ENCODE peak calls at places on chromosome 14, in four cellular contexts. H, D, W and A are unnamed samples. For H3K4me1, the result is how much of the 10 kb centered on the place peaks cover.

GRCh38 chr14:66043921-66044320 is 442.2 kb upstream of the CCDC196 start:
- DNase-seq in H (no peak), D (no peak), W (no peak), A (no peak)

GRCh38 chr14:46250113-46250703 is 401.4 kb downstream of the RPL10L start:
- DNase-seq in H (no peak), D (peak), W (no peak), A (no peak)

GRCh38 chr14:38171197-38171596 is 36.5 kb upstream of the SSTR1 start:
- DNase-seq in H (peak), D (no peak), W (no peak), A (no peak)

GRCh38 chr14:91158091-91158790 is 44.4 kb downstream of the DGLUCY start:
- DNase-seq in H (peak), D (no peak), W (no peak), A (peak)

GRCh38 chr14:76647699-76648298 is 113.5 kb upstream of the VASH1 start:
- DNase-seq in H (no peak), D (peak), W (no peak), A (peak)

GRCh38 chr14:45133683-45134050 is 614 bp downstream of the FKBP3 start:
- DNase-seq in H (no peak), D (no peak), W (no peak), A (no peak)

GRCh38 chr14:66636240-66636639 is 128.3 kb downstream of the GPHN start:
- DNase-seq in H (no peak), D (no peak), W (no peak), A (no peak)

GRCh38 chr14:70073924-70074566 is 114.7 kb downstream of the SLC8A3 start:
- DNase-seq in H (peak), D (peak), W (no peak), A (peak)

GRCh38 chr14:75438486-75439080 is 10.8 kb downstream of the JDP2 start:
- DNase-seq in H (no peak), D (no peak), W (no peak), A (no peak)

GRCh38 chr14:61178226-61179060 is 102.7 kb downstream of the TMEM30B start:
- DNase-seq in H (no peak), D (peak), W (no peak), A (no peak)

GRCh38 chr14:66216763-66217162 is 269.4 kb upstream of the CCDC196 start:
- DNase-seq in H (no peak), D (peak), W (no peak), A (no peak)

DNA sequence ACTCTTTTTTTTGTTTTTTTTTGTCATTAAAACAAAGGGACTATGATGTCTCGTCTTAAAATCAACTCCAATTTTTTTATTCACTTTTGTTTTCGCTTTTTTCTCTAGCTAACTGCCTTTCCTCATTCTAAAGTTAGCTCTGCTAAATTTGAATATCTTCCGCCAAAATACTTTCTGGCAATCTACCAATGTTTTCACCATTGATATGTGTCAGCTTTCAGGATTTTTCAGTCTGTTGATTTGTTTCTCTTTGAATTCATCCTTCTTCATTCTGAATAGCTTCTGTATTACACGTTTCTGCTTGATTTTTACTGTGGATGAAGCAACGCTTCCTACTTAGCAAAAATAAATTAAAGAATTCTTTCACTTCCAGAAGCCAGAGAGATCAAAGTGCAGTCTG is 38.7 kb upstream of the NOVA1 start:
- DNase-seq in H (no peak), D (no peak), W (no peak), A (no peak)
- H3K4me3 ChIP-seq in H (no peak), D (no peak), W (no peak), A (no peak)

GRCh38 chr14:21256539-21257394 is 12.5 kb downstream of the HNRNPC start:
- DNase-seq in H (no peak), D (no peak), W (no peak), A (no peak)
- H3K4me1 ChIP-seq in H (under half), D (half or more), W (half or more), A (under half)

DNA sequence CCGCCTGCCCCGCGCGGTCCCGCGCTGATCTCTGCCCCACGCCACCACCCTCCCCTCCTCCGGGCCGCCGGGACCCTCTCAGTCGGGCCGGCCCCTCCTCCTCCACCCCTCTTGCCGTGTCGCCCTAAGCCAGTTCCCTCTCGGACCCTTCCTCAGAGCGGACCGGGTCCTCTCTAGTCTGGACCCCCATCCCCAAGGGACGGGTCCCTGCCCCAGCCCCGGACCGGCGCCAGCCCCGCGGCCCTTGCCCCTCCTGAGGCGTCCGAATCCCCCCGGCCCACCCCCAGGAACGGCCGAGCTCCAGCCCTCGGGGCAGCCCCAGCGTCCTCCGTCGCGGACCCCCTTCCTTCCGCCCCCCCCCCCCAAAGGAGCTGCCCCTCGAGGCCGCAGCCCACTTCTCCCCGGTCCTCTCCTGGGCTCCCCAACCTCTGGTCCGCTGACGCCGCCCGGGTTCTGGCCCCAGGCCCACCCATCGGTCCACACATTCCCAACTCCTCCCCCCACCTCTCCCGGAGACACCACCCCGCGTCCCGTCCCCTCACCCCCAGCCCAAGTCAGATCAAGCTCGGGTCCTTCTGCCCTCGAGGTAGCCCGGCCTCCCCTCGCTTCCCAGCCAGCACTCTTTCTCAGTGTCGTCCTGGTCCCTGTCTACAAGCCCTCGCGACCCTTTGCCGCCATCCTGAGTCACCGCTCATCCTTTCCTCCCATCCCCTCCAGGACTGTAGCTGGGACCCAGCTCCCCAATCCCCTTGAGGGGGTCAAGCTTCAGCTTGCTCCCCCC is 690 bp downstream of the PPP4R4 start:
- DNase-seq in H (no peak), D (no peak), W (no peak), A (no peak)
- H3K27ac ChIP-seq in H (peak), D (peak), W (no peak), A (no peak)

DNA sequence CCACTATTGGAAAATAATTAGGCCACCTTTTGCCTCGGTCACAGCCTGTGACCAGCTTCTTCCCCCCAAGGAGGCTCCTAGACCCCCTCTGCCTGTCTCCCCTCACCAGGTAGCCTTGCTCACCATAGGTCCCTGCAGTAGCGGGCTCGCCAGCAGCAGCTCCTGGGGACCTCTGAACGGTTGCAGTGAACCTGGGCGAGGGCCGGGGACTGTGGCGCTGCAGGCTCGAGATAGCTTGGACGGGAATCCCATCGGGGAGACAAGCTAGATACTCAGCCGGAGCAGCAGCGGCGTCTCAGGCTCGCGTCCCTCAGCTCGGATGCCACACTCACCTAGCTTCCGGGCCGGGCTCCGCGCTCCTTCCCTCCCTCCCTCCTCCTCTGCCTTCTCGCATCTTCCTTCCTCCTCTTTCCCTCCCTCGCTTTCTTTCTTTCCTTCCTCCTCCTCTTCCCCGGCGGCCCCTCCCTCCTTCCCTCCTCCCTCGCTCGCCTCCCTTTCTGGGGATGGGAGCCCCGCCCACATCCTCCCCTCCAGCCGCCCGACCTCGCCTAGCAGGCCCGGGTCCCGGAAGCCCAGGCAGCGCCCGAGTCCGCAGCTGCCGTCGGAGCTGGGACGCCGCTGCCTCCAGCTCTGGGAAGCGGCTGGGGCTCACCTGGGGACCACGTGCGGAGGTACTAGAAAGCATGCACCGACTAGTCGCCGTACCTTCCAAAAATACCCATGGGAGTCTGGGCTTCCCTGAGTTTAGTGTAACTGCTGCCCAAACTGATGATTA is at the start of gene BMP4:
- DNase-seq in H (peak), D (peak), W (no peak), A (peak)
- H3K4me3 ChIP-seq in H (peak), D (peak), W (peak), A (peak)

GRCh38 chr14:105861985-105862465 is 335.6 kb downstream of the TMEM121 start:
- DNase-seq in H (no peak), D (no peak), W (peak), A (no peak)

GRCh38 chr14:105860615-105861580 is 334.5 kb downstream of the TMEM121 start:
- DNase-seq in H (no peak), D (no peak), W (peak), A (no peak)

GRCh38 chr14:105857816-105858675 is 331.7 kb downstream of the TMEM121 start:
- DNase-seq in H (no peak), D (no peak), W (peak), A (no peak)

GRCh38 chr14:105858676-105859025 is 332.3 kb downstream of the TMEM121 start:
- DNase-seq in H (no peak), D (no peak), W (no peak), A (no peak)

GRCh38 chr14:105859717-105860614 is 333.6 kb downstream of the TMEM121 start:
- DNase-seq in H (no peak), D (no peak), W (peak), A (no peak)
- H3K4me1 ChIP-seq in H (under half), D (under half), W (half or more), A (under half)

GRCh38 chr14:64409509-64409908 is 21.4 kb downstream of the MTHFD1 start:
- DNase-seq in H (no peak), D (no peak), W (no peak), A (no peak)
- H3K27ac ChIP-seq in H (no peak), D (peak), W (no peak), A (no peak)

GRCh38 chr14:64931123-64931522 is 11.4 kb downstream of the GPX2 start:
- DNase-seq in H (no peak), D (no peak), W (no peak), A (no peak)

GRCh38 chr14:64928239-64929002 is 14.1 kb downstream of the GPX2 start:
- DNase-seq in H (no peak), D (no peak), W (no peak), A (no peak)

GRCh38 chr14:64929003-64929337 is 13.6 kb downstream of the GPX2 start:
- DNase-seq in H (no peak), D (no peak), W (no peak), A (no peak)

GRCh38 chr14:64932231-64932630 is 10.3 kb downstream of the GPX2 start:
- DNase-seq in H (no peak), D (no peak), W (no peak), A (no peak)

DNA sequence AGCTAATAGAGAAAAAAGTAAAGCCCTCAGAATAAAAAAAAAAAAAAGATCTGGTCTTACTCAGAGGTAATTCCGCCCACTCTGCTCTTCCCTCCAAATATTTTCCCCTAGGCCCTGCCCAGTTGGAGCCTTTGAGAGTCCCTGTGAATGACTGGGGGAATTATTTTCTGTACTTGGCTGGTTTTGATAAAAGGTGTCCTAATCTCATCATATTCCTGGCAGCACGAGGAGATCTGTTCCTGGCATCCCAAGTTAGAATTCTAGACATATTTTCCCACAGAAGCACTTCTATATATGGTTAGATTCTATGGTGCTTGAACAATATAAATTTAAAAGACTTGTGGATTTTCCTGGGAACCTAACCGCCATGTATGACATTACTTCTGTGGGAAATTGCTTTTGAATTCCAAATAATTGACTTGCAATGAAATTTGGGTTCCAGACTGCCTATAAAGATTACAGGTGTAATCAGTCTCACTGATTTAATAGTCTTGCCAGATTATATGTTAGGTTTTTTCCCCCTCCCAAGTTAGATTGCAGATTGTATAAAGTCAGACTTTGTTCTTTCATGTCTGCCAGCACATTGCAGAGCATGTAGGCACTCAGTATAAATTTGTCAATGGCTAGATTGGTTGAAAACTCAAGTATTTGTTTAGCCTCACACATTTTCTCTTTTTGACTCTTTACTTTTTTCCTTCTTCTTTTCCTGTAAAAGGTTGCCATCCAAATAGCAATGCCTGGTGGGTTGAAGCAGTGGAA is 12.3 kb downstream of the GPX2 start:
- DNase-seq in H (no peak), D (no peak), W (no peak), A (no peak)
- H3K4me3 ChIP-seq in H (no peak), D (no peak), W (peak), A (no peak)